ENCODE peak calls at places on chromosomes 7 and 10, in four cellular contexts. X, L, B and I are unnamed samples.

GRCh38 chr7:39465055-39465929 is 100.9 kb upstream of the YAE1 start:
- DNase-seq in B (no peak), X (no peak), L (peak), I (no peak)

GRCh38 chr10:61438141-61438984 is 14.8 kb downstream of the TMEM26 start:
- DNase-seq in X (no peak), B (no peak), L (peak), I (peak)

GRCh38 chr10:104780165-104780564 is 139.1 kb downstream of the SORCS3 start:
- DNase-seq in B (no peak), L (no peak), X (no peak), I (no peak)

GRCh38 chr7:135536160-135536559 is 21.6 kb upstream of the NUP205 start:
- DNase-seq in B (no peak), X (no peak), L (no peak), I (peak)

GRCh38 chr7:99255463-99255862 is 17.2 kb upstream of the MYH16 start:
- DNase-seq in X (no peak), B (no peak), L (no peak), I (no peak)

GRCh38 chr10:103761075-103761920 is 94.1 kb downstream of the SH3PXD2A start:
- DNase-seq in X (no peak), L (no peak), B (no peak), I (no peak)

GRCh38 chr10:110081914-110082313 is 74.1 kb downstream of the ADD3 start:
- DNase-seq in B (peak), X (no peak), L (no peak), I (no peak)

GRCh38 chr7:81470084-81470723 is 299.6 kb downstream of the HGF start:
- DNase-seq in B (peak), L (peak), X (no peak), I (peak)

GRCh38 chr7:47191876-47192291 is 390.0 kb downstream of the TNS3 start:
- DNase-seq in X (no peak), L (no peak), B (no peak), I (no peak)

GRCh38 chr10:124517466-124517865 is 55.8 kb downstream of the LHPP start:
- DNase-seq in L (no peak), B (no peak), X (no peak), I (no peak)

GRCh38 chr10:21803374-21803773 is 200.2 kb downstream of the DNAJC1 start:
- DNase-seq in L (no peak), X (no peak), B (no peak), I (no peak)